ENCODE peak calls at places on chromosomes 3 and 15, in six cellular contexts. T is tibial nerve, U is IMR-90, W is HepG2, F is A549, A is ovary. Y is an unnamed sample.

GRCh38 chr3:83567935-83568334 is 1390.9 kb upstream of the CADM2 start:
- DNase-seq in U (no peak), T (no peak), A (no peak), F (no peak), W (no peak), Y (no peak)

GRCh38 chr15:76664895-76665294 is 240.2 kb downstream of the SCAPER start:
- DNase-seq in F (no peak), A (no peak), W (no peak), U (no peak), T (no peak), Y (no peak)

GRCh38 chr3:40232626-40233025 is 76.9 kb upstream of the EIF1B start:
- DNase-seq in A (no peak), U (no peak), T (no peak), F (no peak), W (no peak), Y (no peak)

GRCh38 chr3:63950698-63951097 is 38.5 kb upstream of the SCAANT1 start:
- DNase-seq in U (no peak), F (no peak), W (no peak), A (no peak), T (no peak), Y (no peak)

GRCh38 chr15:48842501-48842900 is 31.6 kb upstream of the CEP152 start:
- DNase-seq in A (no peak), U (no peak), F (no peak), W (no peak), T (no peak), Y (no peak)

GRCh38 chr3:118525096-118525495 is 509.6 kb downstream of the IGSF11 start:
- DNase-seq in U (no peak), A (no peak), W (no peak), F (no peak), T (no peak), Y (no peak)

GRCh38 chr15:66494262-66494661 is 3.3 kb downstream of the SNAPC5 start:
- DNase-seq in T (no peak), F (no peak), U (no peak), W (no peak), A (no peak), Y (no peak)

GRCh38 chr3:95240395-95240794 is 1177.5 kb downstream of the NSUN3 start:
- DNase-seq in W (no peak), F (no peak), U (no peak), T (no peak), A (no peak), Y (no peak)

GRCh38 chr3:52216585-52217408 is 8.6 kb downstream of the TLR9 start:
- DNase-seq in F (no peak), A (peak), T (no peak), W (no peak), U (peak), Y (peak)
- TF ChIP-seq POLR2A in F (no peak), A (no peak), T (no peak), W (no peak), U (no peak), Y (no peak)

GRCh38 chr3:57227930-57228733 is 603 bp downstream of the APPL1 start:
- DNase-seq in W (no peak), U (peak), A (peak), T (no peak), F (peak), Y (peak)
- TF ChIP-seq POLR2A in W (no peak), U (no peak), A (peak), T (no peak), F (no peak), Y (no peak)

DNA sequence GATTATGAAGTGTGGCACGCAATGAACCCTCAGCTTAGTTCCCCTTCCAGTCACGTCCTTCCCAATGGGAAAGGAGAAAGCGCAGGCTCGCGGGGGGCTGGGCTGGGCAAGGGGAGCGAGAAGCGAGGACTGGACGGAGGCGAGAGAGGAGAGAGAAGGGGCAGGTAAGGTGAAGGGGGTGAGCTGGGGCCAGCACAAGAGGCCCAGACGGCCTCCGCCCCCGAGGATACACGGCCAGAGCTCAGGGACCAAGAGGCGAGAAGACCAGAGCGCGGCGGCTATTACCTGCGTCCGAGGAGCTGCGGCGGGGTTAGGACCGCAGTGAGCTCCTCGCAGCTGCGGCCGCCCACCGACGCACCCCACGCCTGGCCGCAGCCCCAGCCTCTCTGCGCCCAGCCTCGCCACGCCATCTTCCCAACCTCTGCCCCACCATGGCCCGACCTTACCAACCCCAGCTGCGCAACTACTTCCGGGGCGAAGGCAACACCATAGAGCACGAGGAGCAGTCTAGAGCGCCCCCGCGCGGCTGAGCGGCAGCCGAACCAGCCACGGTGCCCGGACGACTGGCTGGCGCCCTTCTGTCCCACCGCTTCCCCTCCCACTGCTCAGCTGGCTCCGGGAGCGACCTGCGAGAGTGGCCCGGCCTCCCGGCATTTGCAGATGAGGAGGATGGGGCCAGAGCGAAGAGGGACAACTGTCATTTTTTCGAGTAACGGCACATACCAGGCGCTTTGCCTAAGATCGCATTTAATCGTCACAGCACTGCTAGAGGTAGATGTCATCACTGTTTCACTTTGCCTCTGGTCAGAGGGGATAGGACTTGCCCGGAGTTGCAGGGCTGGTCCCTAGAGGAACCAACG is at the start of gene PARL:
- DNase-seq in T (peak), A (peak), W (peak), U (peak), F (peak), Y (peak)
- TF ChIP-seq POLR2A in T (peak), A (no peak), W (peak), U (no peak), F (peak), Y (peak)

GRCh38 chr3:152296382-152296781 is 27.7 kb downstream of the MBNL1 start:
- DNase-seq in F (no peak), T (no peak), A (no peak), W (no peak), U (no peak), Y (no peak)

GRCh38 chr3:152300029-152300764 is 31.5 kb downstream of the MBNL1 start:
- DNase-seq in T (no peak), W (no peak), U (no peak), F (no peak), A (no peak), Y (no peak)

GRCh38 chr3:152299243-152299976 is 30.7 kb downstream of the MBNL1 start:
- DNase-seq in F (no peak), T (no peak), A (no peak), W (no peak), U (no peak), Y (no peak)

GRCh38 chr3:152296990-152297389 is 28.3 kb downstream of the MBNL1 start:
- DNase-seq in T (no peak), U (no peak), A (no peak), W (no peak), F (no peak), Y (no peak)

DNA sequence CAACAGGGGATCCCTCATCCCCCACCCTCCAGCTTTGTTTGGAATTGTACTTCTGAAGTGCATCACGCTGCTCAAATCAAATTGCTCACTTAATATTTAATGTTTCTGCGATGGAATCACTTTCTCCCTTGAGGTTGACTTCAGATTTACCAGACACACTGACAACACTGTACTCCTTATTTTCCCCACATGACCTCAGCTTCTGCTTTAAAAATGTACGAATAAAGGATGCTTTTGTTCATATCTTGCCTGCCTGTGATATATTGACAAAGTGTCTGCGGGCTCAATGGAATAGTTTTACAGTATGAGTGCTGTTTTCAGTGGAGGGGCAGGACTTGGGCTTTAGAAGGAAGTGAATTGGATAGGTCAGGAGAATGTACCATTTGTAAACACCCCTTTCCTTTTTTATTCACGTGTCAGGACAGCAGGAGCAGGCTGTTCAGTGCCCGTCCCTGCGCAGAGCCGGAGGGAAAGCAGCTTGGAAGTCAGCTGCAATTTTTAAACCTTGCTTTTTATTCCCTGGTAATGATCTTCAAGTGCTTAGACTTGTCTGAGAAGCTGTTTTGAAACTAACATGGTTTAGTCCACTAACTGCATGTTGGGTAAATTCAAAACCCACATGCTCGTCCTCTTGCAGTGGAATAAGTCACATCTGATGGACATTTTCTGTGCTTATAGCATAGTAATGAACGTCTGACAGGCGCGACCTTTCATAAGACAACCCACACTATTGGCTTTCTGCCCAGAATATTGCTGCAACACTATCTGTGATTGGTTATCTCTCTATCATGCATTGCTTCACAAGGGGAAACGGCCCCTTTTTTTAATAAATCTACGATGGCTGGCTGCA is 29.9 kb downstream of the MBNL1 start:
- DNase-seq in A (peak), T (no peak), W (peak), U (peak), F (peak), Y (no peak)
- TF ChIP-seq POLR2A in A (no peak), T (no peak), W (peak), U (no peak), F (no peak), Y (no peak)

GRCh38 chr3:60967141-60967540 is 284.1 kb downstream of the FHIT start:
- DNase-seq in W (peak), T (no peak), U (no peak), F (no peak), A (no peak), Y (no peak)

GRCh38 chr3:60972599-60972998 is 278.7 kb downstream of the FHIT start:
- DNase-seq in U (no peak), W (no peak), A (no peak), T (no peak), F (no peak), Y (no peak)

DNA sequence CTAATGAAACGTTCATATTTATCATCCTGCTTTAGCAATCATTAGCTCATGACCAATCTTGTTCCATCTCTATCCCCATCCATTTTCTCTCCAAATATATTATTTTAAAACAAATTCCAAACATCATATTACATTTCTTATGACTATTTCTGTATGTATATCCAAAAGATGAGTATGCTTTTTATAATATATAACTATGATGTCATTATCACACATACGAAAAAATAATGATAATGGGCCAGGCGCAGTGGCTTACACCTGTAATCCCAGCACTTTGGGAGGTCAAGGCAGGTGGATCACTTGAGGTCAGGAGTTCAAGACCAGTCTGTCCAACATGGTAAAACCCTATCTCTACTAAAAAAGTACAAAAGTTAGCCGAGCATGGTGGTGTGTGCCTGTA is 280.4 kb downstream of the FHIT start:
- DNase-seq in F (no peak), A (no peak), W (no peak), T (no peak), U (no peak), Y (no peak)
- TF ChIP-seq POLR2A in F (no peak), A (no peak), W (no peak), T (no peak), U (no peak), Y (no peak)

GRCh38 chr3:141489184-141489583 is 2.4 kb downstream of the RASA2 start:
- DNase-seq in W (no peak), U (no peak), A (no peak), F (no peak), T (no peak), Y (no peak)

GRCh38 chr3:141486416-141486734 is 452 bp upstream of the RASA2 start:
- DNase-seq in W (peak), T (no peak), A (no peak), U (peak), F (no peak), Y (peak)

GRCh38 chr3:141486735-141487418 is at the start of gene RASA2:
- DNase-seq in W (peak), T (peak), F (peak), A (peak), U (peak), Y (peak)

GRCh38 chr3:141485578-141486415 is 1.0 kb upstream of the RASA2 start:
- DNase-seq in A (no peak), F (peak), U (peak), W (peak), T (no peak), Y (peak)

DNA sequence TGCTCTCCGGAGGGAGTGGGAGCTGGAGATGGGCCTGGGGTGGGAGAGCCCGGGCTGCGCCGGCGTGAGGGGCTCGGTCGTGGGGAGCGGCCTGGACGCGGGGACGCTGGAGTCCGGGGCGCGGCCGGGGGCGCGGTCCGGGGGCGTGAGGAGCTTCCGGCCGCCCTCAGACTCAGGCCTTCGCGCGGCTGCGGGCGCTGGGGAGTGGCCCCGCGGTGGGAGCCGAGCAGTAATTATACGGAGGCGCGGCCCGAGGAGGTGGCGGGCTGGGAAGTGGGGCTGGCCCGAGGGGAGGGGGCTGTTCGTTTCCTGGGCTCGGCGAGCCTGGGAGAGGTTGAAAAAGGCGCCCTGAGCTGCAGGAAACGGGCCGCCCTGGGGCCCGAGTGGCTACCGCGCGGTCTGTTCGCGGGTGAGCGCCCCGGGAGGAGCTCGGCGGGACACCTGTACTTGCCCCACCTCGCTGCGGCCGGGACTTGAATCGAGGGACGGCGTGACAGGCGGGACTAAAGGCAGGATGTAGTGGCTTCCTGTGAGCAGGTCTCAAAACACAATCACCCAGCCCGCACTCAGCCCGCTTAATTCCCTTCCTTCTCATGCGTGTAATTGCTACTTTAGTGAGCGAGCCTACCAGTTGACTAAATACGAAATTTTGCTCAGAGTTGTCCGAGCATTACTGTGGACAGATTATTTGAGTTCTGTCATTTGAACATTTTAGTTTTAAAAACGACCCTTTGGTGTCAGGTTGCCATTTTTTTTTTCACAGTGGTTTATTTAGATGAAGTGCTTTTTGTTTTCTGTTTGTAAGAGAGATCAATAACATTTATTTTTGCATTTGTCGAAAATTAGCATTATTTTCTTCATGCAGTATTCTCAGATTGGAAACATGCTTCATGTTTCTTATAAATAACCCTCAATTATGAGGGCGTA is 855 bp downstream of the RASA2 start:
- DNase-seq in A (peak), U (peak), F (peak), W (peak), T (peak), Y (peak)
- TF ChIP-seq POLR2A in A (no peak), U (no peak), F (peak), W (peak), T (no peak), Y (no peak)

GRCh38 chr3:53159415-53160135 is 1.4 kb upstream of the PRKCD start:
- DNase-seq in U (no peak), F (peak), T (no peak), W (peak), A (no peak), Y (no peak)
- TF ChIP-seq POLR2A in U (no peak), F (no peak), T (no peak), W (peak), A (no peak), Y (no peak)

DNA sequence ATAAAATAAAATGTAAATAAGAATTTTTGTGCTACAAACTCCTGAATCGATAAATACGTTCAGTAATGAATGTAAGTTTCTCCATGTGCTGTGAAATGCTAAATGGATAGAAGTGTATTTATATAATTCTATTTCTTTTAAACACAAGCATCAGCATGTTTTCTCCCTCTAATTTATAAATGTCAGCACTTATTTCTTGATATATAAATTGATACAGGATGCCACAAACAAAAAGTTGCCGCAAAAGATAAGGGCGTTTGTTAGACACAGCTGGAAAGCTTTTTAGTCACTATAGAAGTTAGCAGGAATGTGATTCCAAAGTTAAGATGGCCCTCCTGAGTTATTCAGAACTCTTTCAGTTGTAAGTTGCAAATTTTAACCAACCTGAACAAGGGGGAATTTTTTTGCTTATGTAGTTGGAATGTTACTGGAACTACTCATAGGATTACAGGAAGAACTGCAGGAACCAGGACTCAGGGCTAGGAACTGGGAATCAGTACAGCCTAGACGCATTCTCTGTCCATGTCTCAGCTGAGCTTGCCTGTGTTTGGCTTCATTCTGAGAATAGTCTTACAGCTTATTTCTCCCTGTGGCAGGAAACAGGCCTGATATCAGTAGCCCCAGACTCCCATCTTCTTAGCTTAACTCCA is 166.3 kb downstream of the VGLL4 start:
- DNase-seq in U (peak), W (no peak), F (peak), A (no peak), T (no peak), Y (peak)
- TF ChIP-seq POLR2A in U (no peak), W (no peak), F (no peak), A (no peak), T (no peak), Y (no peak)

DNA sequence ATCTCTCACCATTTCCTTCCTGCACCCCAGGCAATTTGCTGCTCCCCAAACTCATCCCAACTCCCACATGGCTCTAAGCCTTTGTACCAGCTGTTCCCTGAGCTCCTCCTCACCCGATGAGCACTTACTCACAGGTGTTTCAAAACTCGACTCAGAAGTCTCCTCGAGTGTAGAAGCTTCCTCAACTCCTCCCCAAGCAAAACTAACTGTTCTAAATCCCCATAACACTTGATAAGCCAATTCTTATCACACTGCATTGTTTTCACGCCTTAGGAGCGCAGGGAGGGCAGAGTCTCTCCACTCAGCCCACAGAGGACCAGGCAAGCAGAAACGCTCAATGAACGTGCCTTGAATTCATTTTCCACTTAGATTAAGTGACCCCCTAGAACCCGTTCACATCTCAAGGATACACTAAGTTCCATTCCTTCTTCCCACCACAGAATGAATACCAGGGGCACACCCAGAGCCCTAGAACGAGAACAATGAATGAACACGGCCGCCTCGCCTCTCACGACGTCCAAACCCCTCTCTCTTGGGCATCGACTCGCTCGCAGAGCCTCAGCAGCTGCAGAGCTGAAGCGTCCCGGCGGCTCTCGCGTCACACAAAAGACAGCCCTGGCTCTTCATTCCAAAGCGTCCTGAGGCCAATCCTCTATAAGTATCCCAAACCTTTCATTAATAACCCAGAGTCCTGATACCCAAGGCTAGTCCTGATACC is 1.2 kb downstream of the RAF1 start:
- DNase-seq in U (peak), T (no peak), A (peak), F (peak), W (no peak), Y (no peak)
- TF ChIP-seq POLR2A in U (no peak), T (peak), A (no peak), F (no peak), W (no peak), Y (no peak)

GRCh38 chr3:123914829-123915228 is 30.7 kb upstream of the MYLK start:
- DNase-seq in T (no peak), F (peak), A (no peak), U (no peak), W (no peak), Y (no peak)
- TF ChIP-seq POLR2A in T (no peak), F (no peak), A (no peak), U (no peak), W (no peak), Y (no peak)

Y was measured in H54.